ENCODE peak calls at places on chromosomes 6 and 20, in five cellular contexts. One of them, this sample, is unnamed.

GRCh38 chr6:166112580-166112979 is 55.1 kb downstream of the TBXT start:
- DNase-seq in HCT116: no peak
- DNase-seq in GM12878: no peak
- DNase-seq in H1: no peak
- DNase-seq in K562: no peak
- DNase-seq in this sample: peak; percentile 15

GRCh38 chr20:44861547-44862006 is 23.9 kb upstream of the YWHAB start:
- DNase-seq in GM12878: no peak
- DNase-seq in HCT116: no peak
- DNase-seq in K562: no peak
- DNase-seq in H1: peak; percentile 10
- DNase-seq in this sample: no peak

GRCh38 chr6:163605388-163606097 is 191.0 kb downstream of the QKI start:
- DNase-seq in GM12878: no peak
- DNase-seq in HCT116: no peak
- DNase-seq in K562: no peak
- DNase-seq in H1: no peak
- DNase-seq in this sample: no peak

GRCh38 chr6:119454694-119455093 is 105.1 kb upstream of the MAN1A1 start:
- DNase-seq in HCT116: no peak
- DNase-seq in H1: no peak
- DNase-seq in K562: no peak
- DNase-seq in GM12878: no peak
- DNase-seq in this sample: no peak

GRCh38 chr20:47724398-47724797 is 60.9 kb downstream of the SULF2 start:
- DNase-seq in K562: no peak
- DNase-seq in GM12878: no peak
- DNase-seq in HCT116: no peak
- DNase-seq in H1: no peak
- DNase-seq in this sample: no peak

GRCh38 chr6:166119116-166119911 is 48.3 kb downstream of the TBXT start:
- DNase-seq in K562: no peak
- DNase-seq in H1: no peak
- DNase-seq in GM12878: no peak
- DNase-seq in HCT116: no peak
- DNase-seq in this sample: no peak

GRCh38 chr6:158399040-158399700 is 86.9 kb downstream of the TULP4 start:
- DNase-seq in K562: no peak
- DNase-seq in H1: no peak
- DNase-seq in GM12878: no peak
- DNase-seq in HCT116: no peak
- DNase-seq in this sample: no peak

GRCh38 chr20:44586986-44587980 is 4.9 kb downstream of the PKIG start:
- DNase-seq in HCT116: no peak
- DNase-seq in K562: no peak
- DNase-seq in GM12878: no peak
- DNase-seq in H1: no peak
- DNase-seq in this sample: no peak

GRCh38 chr20:50244352-50245149 is 53.9 kb downstream of the CEBPB start:
- DNase-seq in GM12878: no peak
- DNase-seq in H1: no peak
- DNase-seq in HCT116: peak; percentile 38
- DNase-seq in K562: no peak
- DNase-seq in this sample: no peak

GRCh38 chr6:114432380-114432779 is 89.6 kb upstream of the HS3ST5 start:
- DNase-seq in GM12878: no peak
- DNase-seq in H1: no peak
- DNase-seq in HCT116: no peak
- DNase-seq in K562: no peak
- DNase-seq in this sample: no peak

GRCh38 chr20:6122111-6122872 is 538 bp downstream of the FERMT1 start:
- DNase-seq in HCT116: no peak
- DNase-seq in K562: no peak
- DNase-seq in H1: peak; percentile 52
- DNase-seq in GM12878: no peak
- DNase-seq in this sample: peak; percentile 32

GRCh38 chr20:23363257-23363649 is 1.3 kb downstream of the GZF1 start:
- DNase-seq in K562: no peak
- DNase-seq in H1: no peak
- DNase-seq in GM12878: no peak
- DNase-seq in HCT116: no peak
- DNase-seq in this sample: no peak

GRCh38 chr6:48535569-48535968 is 424.6 kb upstream of the PTCHD4 start:
- DNase-seq in H1: no peak
- DNase-seq in HCT116: no peak
- DNase-seq in GM12878: no peak
- DNase-seq in K562: no peak
- DNase-seq in this sample: no peak

GRCh38 chr6:47752801-47753200 is 29.0 kb upstream of the OPN5 start:
- DNase-seq in GM12878: no peak
- DNase-seq in HCT116: no peak
- DNase-seq in H1: no peak
- DNase-seq in K562: no peak
- DNase-seq in this sample: peak; percentile 64

GRCh38 chr20:35490736-35491181 is 35.4 kb downstream of the CEP250 start:
- DNase-seq in HCT116: no peak
- DNase-seq in GM12878: peak; percentile 51
- DNase-seq in K562: no peak
- DNase-seq in H1: no peak
- DNase-seq in this sample: no peak

GRCh38 chr6:136982928-136983327 is 60.8 kb downstream of the SLC35D3 start:
- DNase-seq in GM12878: no peak
- DNase-seq in HCT116: no peak
- DNase-seq in K562: no peak
- DNase-seq in H1: no peak
- DNase-seq in this sample: no peak

GRCh38 chr6:155050311-155050710 is 55.2 kb downstream of the TIAM2 start:
- DNase-seq in HCT116: no peak
- DNase-seq in K562: no peak
- DNase-seq in GM12878: peak; percentile 27
- DNase-seq in H1: peak; percentile 4
- DNase-seq in this sample: no peak

GRCh38 chr20:63454729-63455567 is 17.5 kb downstream of the KCNQ2 start:
- DNase-seq in HCT116: no peak
- DNase-seq in GM12878: no peak
- DNase-seq in K562: no peak
- DNase-seq in H1: no peak
- DNase-seq in this sample: no peak
- TF ChIP-seq EZH2 in HCT116: no peak
- TF ChIP-seq EZH2 in GM12878: no peak
- TF ChIP-seq EZH2 in K562: no peak
- TF ChIP-seq EZH2 in H1: no peak
- TF ChIP-seq EZH2 in this sample: peak; percentile 79

GRCh38 chr20:62552613-62553012 is 76.8 kb upstream of the GATA5 start:
- DNase-seq in GM12878: no peak
- DNase-seq in H1: no peak
- DNase-seq in HCT116: no peak
- DNase-seq in K562: no peak
- DNase-seq in this sample: no peak
- TF ChIP-seq POLR2A in GM12878: no peak
- TF ChIP-seq POLR2A in H1: no peak
- TF ChIP-seq POLR2A in HCT116: no peak
- TF ChIP-seq POLR2A in K562: no peak
- TF ChIP-seq POLR2A in this sample: no peak

DNA sequence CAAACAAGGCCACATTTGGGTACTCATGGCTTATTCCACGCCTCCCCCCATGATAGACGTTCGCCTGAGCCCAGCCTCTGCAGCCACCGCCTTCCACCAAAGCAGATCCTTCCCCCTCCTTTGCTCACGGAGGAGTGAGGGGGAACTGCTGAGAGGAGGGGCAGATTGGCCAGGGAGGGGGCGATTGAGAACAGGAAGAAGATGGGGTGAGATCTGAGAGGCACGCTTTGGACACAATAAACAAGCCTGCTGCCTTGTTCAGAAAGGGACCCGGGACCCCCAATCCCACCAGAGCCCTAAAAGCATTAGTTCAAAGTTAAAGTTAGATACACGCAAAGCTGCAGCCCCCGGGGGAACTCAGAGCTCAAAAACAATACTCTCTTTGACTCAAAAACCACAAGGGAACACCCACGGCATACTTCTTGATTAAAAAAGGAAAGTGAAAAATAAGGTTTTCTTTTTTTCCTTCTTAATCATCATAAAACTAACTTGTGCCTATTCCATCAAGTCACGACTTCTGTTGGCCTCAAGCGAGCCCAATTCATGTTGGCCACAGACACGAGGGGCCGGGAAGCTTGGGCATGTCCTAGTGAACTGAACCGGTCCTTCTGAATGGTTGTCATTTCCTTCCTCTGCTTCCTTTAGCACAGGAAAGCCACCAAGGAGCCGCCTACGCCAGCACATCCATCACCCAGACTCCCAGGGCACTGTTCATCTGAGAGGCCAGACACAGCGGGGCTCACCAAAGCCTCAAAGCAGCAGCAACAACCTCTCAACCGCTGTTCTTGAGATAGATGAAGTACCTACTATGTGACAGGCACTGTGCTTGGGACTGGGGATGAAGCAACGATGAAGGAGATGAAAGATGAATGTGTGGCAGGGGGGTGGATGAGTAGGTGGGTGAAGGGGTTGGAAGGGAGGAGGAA is 44.7 kb downstream of the NFATC2 start:
- DNase-seq in GM12878: peak; percentile 26
- DNase-seq in K562: no peak
- DNase-seq in H1: no peak
- DNase-seq in HCT116: no peak
- DNase-seq in this sample: no peak
- TF ChIP-seq CEBPB in GM12878: no peak
- TF ChIP-seq CEBPB in K562: no peak
- TF ChIP-seq CEBPB in H1: no peak
- TF ChIP-seq CEBPB in HCT116: no peak
- TF ChIP-seq CEBPB in this sample: no peak

DNA sequence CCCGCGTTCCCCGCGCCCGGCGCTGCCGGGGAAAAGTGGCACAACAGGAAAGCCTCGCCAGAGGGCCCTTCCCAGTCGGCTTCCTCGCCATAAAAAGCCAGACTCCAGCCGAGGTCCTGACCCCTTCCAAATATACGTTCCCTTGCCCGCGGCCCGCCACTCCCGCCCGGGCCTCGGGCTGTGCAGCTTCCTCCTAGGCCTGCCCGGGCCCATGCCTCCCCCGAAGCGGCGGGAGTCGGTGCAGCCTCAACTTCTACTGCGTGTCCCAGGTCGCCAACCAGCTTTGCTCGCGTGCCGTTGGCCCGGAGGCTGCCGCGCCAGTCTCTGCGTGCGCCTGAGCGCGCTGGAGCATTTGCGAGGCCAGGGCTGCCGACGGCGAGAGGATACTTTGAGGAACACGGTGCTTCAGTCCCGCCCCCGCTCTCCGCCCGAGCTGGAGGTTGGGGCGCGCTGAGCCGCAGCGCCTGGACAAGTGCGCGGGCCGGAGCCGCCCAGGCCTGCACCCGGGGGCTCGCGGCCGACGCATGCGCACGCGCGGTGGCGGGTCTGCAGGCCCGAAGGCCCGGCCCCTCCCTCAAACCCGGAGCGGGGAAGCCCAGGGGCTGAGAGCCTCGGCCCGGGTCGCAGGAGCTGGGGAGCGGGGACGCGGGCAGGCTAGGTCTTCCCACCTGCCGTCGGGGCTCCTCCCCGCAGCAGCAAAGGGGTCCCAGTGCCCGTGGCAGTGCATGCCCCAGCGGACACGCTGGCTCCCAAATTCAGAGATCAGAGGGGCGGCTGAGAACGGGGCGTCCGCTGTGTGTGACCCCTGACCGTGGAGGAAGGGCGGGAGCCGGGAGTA is 10.2 kb downstream of the FOXC1 start:
- DNase-seq in GM12878: no peak
- DNase-seq in HCT116: no peak
- DNase-seq in H1: peak; percentile 83
- DNase-seq in K562: no peak
- DNase-seq in this sample: no peak
- TF ChIP-seq EZH2 in GM12878: no peak
- TF ChIP-seq EZH2 in HCT116: no peak
- TF ChIP-seq EZH2 in H1: no peak
- TF ChIP-seq EZH2 in K562: no peak
- TF ChIP-seq EZH2 in this sample: no peak

GRCh38 chr20:57440678-57441509 is 49.7 kb downstream of the RBM38 start:
- DNase-seq in K562: no peak
- DNase-seq in H1: no peak
- DNase-seq in HCT116: no peak
- DNase-seq in GM12878: no peak
- DNase-seq in this sample: no peak
- TF ChIP-seq POLR2A in K562: no peak
- TF ChIP-seq POLR2A in H1: no peak
- TF ChIP-seq POLR2A in HCT116: no peak
- TF ChIP-seq POLR2A in GM12878: no peak
- TF ChIP-seq POLR2A in this sample: no peak

GRCh38 chr6:122621638-122622037 is 11.4 kb downstream of the PKIB start:
- DNase-seq in HCT116: no peak
- DNase-seq in GM12878: no peak
- DNase-seq in H1: no peak
- DNase-seq in K562: no peak
- DNase-seq in this sample: no peak

GRCh38 chr6:122616877-122617276 is 6.7 kb downstream of the PKIB start:
- DNase-seq in K562: no peak
- DNase-seq in H1: no peak
- DNase-seq in HCT116: no peak
- DNase-seq in GM12878: no peak
- DNase-seq in this sample: no peak

GRCh38 chr6:122620902-122621301 is 10.7 kb downstream of the PKIB start:
- DNase-seq in HCT116: peak; percentile 34
- DNase-seq in K562: no peak
- DNase-seq in H1: no peak
- DNase-seq in GM12878: no peak
- DNase-seq in this sample: peak; percentile 7

GRCh38 chr6:122620428-122620827 is 10.2 kb downstream of the PKIB start:
- DNase-seq in K562: no peak
- DNase-seq in GM12878: no peak
- DNase-seq in H1: no peak
- DNase-seq in HCT116: no peak
- DNase-seq in this sample: no peak

DNA sequence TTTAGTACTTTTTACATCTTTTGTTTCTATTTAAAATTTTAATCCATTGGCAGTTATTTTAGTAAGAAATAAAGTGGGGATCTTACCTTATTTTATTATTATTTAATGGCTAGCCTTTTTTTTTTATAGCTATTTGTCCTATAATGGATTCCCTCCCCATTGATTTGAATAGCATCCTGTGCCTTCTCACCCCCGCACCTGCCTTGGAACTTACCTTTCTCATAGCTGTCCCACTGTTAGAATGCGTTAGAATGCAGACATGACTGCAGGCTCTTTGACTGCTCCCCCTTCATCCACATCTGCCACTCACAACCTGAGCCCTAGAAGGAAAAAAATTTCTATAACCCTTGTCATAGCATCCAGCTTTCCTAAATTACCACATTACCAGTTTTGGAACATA is 9.1 kb downstream of the PKIB start:
- DNase-seq in HCT116: no peak
- DNase-seq in K562: no peak
- DNase-seq in H1: no peak
- DNase-seq in GM12878: no peak
- DNase-seq in this sample: no peak
- TF ChIP-seq CEBPB in HCT116: no peak
- TF ChIP-seq CEBPB in K562: no peak
- TF ChIP-seq CEBPB in H1: no peak
- TF ChIP-seq CEBPB in GM12878: no peak
- TF ChIP-seq CEBPB in this sample: no peak

This sample was measured in HepG2.